ENCODE peak calls at places on chromosomes 16 and 17, in five cellular contexts. T is lower leg skin, N is SK-N-SH, G is tibial nerve, O is fibroblast of pulmonary artery. P is an unnamed sample.
A peak's percentile ranks its signal among the peaks of the same experiment; 100 is the strongest.

GRCh38 chr16:84295203-84295850 is 649 bp downstream of the WFDC1 start:
- DNase-seq in N (peak; percentile 33), G (no peak), O (no peak), T (no peak), P (no peak)

GRCh38 chr17:36674278-36674650 is 72.9 kb downstream of the MRM1 start:
- DNase-seq in O (no peak), N (no peak), G (no peak), T (no peak), P (no peak)

GRCh38 chr16:25713785-25714570 is 22.2 kb downstream of the HS3ST4 start:
- DNase-seq in T (no peak), G (no peak), O (no peak), N (no peak), P (no peak)

GRCh38 chr17:44878627-44879221 is 20.5 kb downstream of the EFTUD2 start:
- DNase-seq in N (peak; percentile 47), T (no peak), G (peak; percentile 38), O (peak; percentile 58), P (no peak)

GRCh38 chr17:20925091-20925490 is 117.7 kb downstream of the USP22 start:
- DNase-seq in G (no peak), O (peak; percentile 65), N (no peak), T (no peak), P (no peak)

GRCh38 chr17:767076-767475 is 15.0 kb downstream of the GLOD4 start:
- DNase-seq in G (no peak), O (no peak), N (no peak), T (no peak), P (no peak)

GRCh38 chr17:73293031-73293430 is 18.8 kb downstream of the CDC42EP4 start:
- DNase-seq in O (no peak), G (no peak), N (no peak), T (no peak), P (no peak)

GRCh38 chr17:15513058-15513858 is 45.8 kb upstream of the CDRT4 start:
- DNase-seq in N (no peak), T (no peak), G (no peak), O (peak; percentile 37), P (no peak)

GRCh38 chr17:30922235-30922993 is 669 bp downstream of the ADAP2 start:
- DNase-seq in O (no peak), G (no peak), N (peak; percentile 67), T (peak; percentile 85), P (peak; percentile 68)

GRCh38 chr17:60036796-60037677 is 41.7 kb downstream of the HEATR6 start:
- DNase-seq in T (peak; percentile 91), N (peak; percentile 84), O (peak; percentile 74), G (peak; percentile 36), P (peak; percentile 80)

GRCh38 chr16:47565454-47565853 is 104.3 kb downstream of the PHKB start:
- DNase-seq in G (peak; percentile 48), O (peak; percentile 82), T (peak; percentile 90), N (no peak), P (peak; percentile 76)

GRCh38 chr17:700504-701094 is 14.0 kb downstream of the VPS53 start:
- DNase-seq in T (peak; percentile 4), G (no peak), N (peak; percentile 58), O (peak; percentile 63), P (no peak)

GRCh38 chr16:66928702-66929388 is 3.5 kb upstream of the RRAD start:
- DNase-seq in N (peak; percentile 59), G (no peak), O (peak; percentile 25), T (no peak), P (peak; percentile 77)

GRCh38 chr16:48053346-48053745 is 102.4 kb downstream of the ABCC12 start:
- DNase-seq in O (peak; percentile 75), N (no peak), G (no peak), T (peak; percentile 62), P (peak; percentile 49)

GRCh38 chr17:6789146-6789545 is 13.1 kb downstream of the FBXO39 start:
- DNase-seq in G (no peak), O (no peak), N (no peak), T (no peak), P (no peak)

GRCh38 chr16:24075929-24076716 is 180.0 kb upstream of the CACNG3 start:
- DNase-seq in G (no peak), N (no peak), T (no peak), O (no peak), P (no peak)

GRCh38 chr17:39716073-39716818 is 14.1 kb downstream of the MIEN1 start:
- DNase-seq in O (no peak), N (no peak), G (no peak), T (no peak), P (peak; percentile 67)

GRCh38 chr16:80946481-80946880 is 60.2 kb downstream of the CMC2 start:
- DNase-seq in T (no peak), N (no peak), O (no peak), G (peak; percentile 33), P (no peak)

GRCh38 chr16:8655184-8655717 is 19.2 kb upstream of the ABAT start:
- DNase-seq in G (no peak), O (peak; percentile 63), N (no peak), T (peak; percentile 58), P (no peak)

GRCh38 chr17:4721203-4722135 is 9.8 kb upstream of the MED11 start:
- DNase-seq in G (no peak), O (peak; percentile 31), N (no peak), T (no peak), P (peak; percentile 45)

GRCh38 chr16:2829501-2830354 is at the start of gene ZG16B:
- DNase-seq in N (peak; percentile 64), G (no peak), O (peak; percentile 18), T (no peak), P (no peak)

GRCh38 chr16:68227183-68227793 is 8.6 kb downstream of the ESRP2 start:
- DNase-seq in G (no peak), T (no peak), N (peak; percentile 41), O (no peak), P (no peak)

DNA sequence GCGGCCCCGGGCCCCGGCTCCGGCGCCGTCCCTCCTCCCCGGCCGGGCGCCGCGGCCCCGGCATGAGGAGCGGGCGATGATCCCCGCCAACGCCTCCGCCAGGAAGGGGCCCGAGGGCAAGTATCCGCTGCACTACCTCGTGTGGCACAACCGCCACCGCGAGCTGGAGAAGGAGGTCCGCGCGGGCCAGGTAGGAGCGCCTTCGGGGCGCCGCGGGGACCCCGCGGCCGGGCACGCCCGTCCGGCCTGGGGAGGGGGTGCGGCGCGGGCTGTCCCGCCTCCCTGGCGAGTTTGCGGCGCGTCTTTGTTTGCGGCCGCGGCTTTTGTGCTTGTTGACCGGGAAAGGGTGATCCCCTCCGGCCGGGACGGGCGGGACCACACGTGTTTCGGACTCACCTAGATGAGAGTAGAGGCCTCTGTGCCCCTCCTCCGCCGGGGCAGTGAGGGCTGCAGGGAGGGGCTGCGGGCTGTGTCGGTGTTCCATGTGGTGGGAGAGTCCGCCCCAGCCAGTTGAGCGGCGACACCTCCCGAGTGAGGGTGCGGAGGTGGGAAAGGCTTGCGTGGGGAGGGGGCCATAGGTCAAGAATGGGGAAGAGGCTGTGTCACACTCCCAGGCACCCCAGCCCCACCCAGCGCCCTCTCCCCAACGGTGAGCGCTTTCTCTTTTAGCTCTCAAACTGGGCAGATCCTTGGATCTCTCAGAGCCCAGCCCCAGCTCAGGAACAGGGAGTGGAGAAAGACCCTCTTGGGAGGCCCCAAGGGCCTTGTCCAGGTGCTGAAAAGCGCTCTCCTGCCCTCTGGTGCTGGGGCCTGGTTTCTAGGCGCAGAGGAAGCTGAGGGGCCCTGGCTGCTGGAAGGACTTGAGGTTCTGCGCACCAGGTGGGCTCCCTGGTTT is 861 bp downstream of the ANKRD13B start:
- DNase-seq in G (no peak), O (no peak), T (no peak), N (no peak), P (peak; percentile 73)
- H3K4me3 ChIP-seq in G (peak overlapping the region; percentile 74), O (peak overlapping the region; percentile 57), T (peak overlapping the region; percentile 51), N (peak overlapping the region; percentile 89), P (peak overlapping the region; percentile 86)

DNA sequence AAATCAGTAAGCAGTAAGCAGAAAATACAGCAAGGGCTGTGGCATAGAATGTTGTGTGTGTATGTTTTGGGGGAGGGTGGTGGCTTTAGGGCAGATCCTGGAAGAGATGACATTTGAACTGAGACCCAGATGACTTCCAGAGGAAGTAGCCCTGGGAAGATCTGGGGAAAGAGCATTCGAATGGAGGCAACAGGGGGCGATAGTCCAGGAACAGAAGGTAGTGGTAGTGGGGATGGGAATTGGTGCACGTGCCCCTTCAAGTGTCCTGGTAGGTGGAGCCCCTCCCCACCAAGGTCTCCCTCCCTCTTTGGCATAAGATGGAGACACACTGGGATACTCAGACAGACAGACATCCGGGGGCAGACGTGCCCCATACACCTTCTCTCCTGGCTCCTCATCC is 14.1 kb downstream of the ARHGEF15 start:
- DNase-seq in T (no peak), G (no peak), N (peak; percentile 11), O (no peak), P (no peak)
- H3K4me3 ChIP-seq in T (no peak overlapping the region), G (no peak overlapping the region), N (no peak overlapping the region), O (no peak overlapping the region), P (no peak overlapping the region)

GRCh38 chr17:8963665-8964258 is 1.7 kb downstream of the PIK3R5 start:
- DNase-seq in G (no peak), O (no peak), T (no peak), N (no peak), P (no peak)
- H3K4me3 ChIP-seq in G (no peak overlapping the region), O (no peak overlapping the region), T (no peak overlapping the region), N (no peak overlapping the region), P (peak overlapping the region; percentile 1)

GRCh38 chr16:58000706-58001676 is at the start of gene USB1:
- DNase-seq in T (peak; percentile 96), O (peak; percentile 78), N (peak; percentile 98), G (peak; percentile 64), P (peak; percentile 90)

GRCh38 chr16:57998484-57998883 is 2.0 kb downstream of the ZNF319 start:
- DNase-seq in O (peak; percentile 38), N (no peak), T (no peak), G (no peak), P (no peak)

GRCh38 chr16:57998992-57999365 is 1.5 kb downstream of the ZNF319 start:
- DNase-seq in G (no peak), O (no peak), N (no peak), T (no peak), P (no peak)

GRCh38 chr16:57999971-58000705 is at the start of gene ZNF319:
- DNase-seq in N (no peak), G (no peak), O (no peak), T (no peak), P (no peak)

DNA sequence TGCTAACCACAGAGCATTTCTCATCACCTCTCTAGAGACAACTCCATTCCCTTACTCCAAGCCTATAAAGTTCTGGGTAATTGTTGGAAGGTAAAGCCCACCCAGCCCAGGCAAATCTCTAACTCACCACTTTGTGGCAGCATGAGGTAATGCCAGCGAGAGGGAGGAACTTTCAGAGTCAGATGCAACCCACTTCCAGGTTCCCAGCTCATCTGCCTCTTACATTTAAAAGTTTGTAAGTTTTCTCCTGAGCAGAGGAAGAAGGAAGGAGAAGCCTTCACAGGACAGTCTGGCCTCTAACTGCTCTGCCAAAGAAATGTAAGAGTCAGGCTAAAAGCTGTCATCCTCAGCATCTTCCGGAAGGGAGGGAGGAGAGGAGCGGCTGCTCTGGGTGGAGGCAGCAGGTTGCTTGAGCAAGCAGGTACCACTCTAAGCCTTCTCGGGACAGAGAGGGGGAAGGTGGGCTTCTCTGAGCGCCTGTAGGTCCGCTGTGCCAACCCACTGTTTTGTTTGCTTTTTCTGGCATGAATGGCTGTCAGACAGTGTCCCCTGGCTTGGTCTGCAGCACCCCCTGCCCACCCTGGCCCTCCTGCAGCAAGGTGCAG is 1.0 kb downstream of the ZNF319 start:
- DNase-seq in G (no peak), T (no peak), O (peak; percentile 35), N (peak; percentile 52), P (no peak)
- H3K4me3 ChIP-seq in G (peak overlapping the region; percentile 64), T (peak overlapping the region; percentile 54), O (peak overlapping the region; percentile 81), N (peak overlapping the region; percentile 88), P (peak overlapping the region; percentile 94)

GRCh38 chr16:89573826-89574680 is 1.5 kb upstream of the CPNE7 start:
- DNase-seq in T (no peak), N (no peak), O (no peak), G (no peak), P (no peak)
- H3K4me3 ChIP-seq in T (no peak overlapping the region), N (no peak overlapping the region), O (no peak overlapping the region), G (no peak overlapping the region), P (no peak overlapping the region)